ENCODE peak calls at places on chromosomes 13 and 19, in four cellular contexts. B, F, K and D are unnamed samples. For H3K27me3 and H3K4me1, the result is how much of the 10 kb centered on the place peaks cover.

GRCh38 chr19:51081476-51081875 is 1.2 kb downstream of the KLK14 start:
- DNase-seq in B (no peak), F (no peak), K (no peak), D (no peak)

GRCh38 chr19:5141278-5141925 is 172.5 kb downstream of the KDM4B start:
- DNase-seq in B (no peak), F (peak), K (no peak), D (no peak)

GRCh38 chr19:7564866-7565265 is 29.3 kb downstream of the PNPLA6 start:
- DNase-seq in B (no peak), F (no peak), K (no peak), D (no peak)

GRCh38 chr19:45103200-45103624 is 10.2 kb downstream of the PPP1R37 start:
- DNase-seq in B (no peak), F (no peak), K (no peak), D (no peak)

GRCh38 chr13:81442904-81443303 is 1102.0 kb upstream of the SPRY2 start:
- DNase-seq in B (no peak), F (no peak), K (no peak), D (no peak)

GRCh38 chr13:93847162-93847561 is 620.6 kb downstream of the GPC6 start:
- DNase-seq in B (no peak), F (peak), K (no peak), D (peak)

GRCh38 chr19:18650468-18651001 is 13.7 kb downstream of the KLHL26 start:
- DNase-seq in B (no peak), F (peak), K (no peak), D (no peak)

GRCh38 chr19:49338691-49339363 is 3.6 kb downstream of the CD37 start:
- DNase-seq in B (no peak), F (no peak), K (peak), D (no peak)

GRCh38 chr19:6278740-6279619 is 795 bp downstream of the MLLT1 start:
- DNase-seq in B (peak), F (no peak), K (no peak), D (no peak)

GRCh38 chr13:29484236-29484635 is 111.3 kb downstream of the SLC7A1 start:
- DNase-seq in B (no peak), F (no peak), K (no peak), D (no peak)

GRCh38 chr19:49939721-49940481 is 10.6 kb upstream of the NUP62 start:
- DNase-seq in B (no peak), F (no peak), K (no peak), D (no peak)

GRCh38 chr13:48400090-48400694 is 12.7 kb downstream of the LPAR6 start:
- DNase-seq in B (no peak), F (no peak), K (no peak), D (peak)

GRCh38 chr13:37956536-37956935 is 87.0 kb upstream of the TRPC4 start:
- DNase-seq in B (no peak), F (no peak), K (no peak), D (no peak)

GRCh38 chr13:52652980-52653303 is 306 bp downstream of the SUGT1 start:
- DNase-seq in B (no peak), F (no peak), K (no peak), D (no peak)

GRCh38 chr13:61414686-61415664 is 674 bp downstream of the PCDH20 start:
- DNase-seq in B (no peak), F (no peak), K (peak), D (no peak)

GRCh38 chr19:27709496-27709895 is 1503.5 kb downstream of the UQCRFS1 start:
- DNase-seq in B (no peak), F (no peak), K (no peak), D (no peak)

GRCh38 chr13:63773476-63773875 is 2357.8 kb upstream of the PCDH20 start:
- DNase-seq in B (no peak), F (no peak), K (no peak), D (no peak)

GRCh38 chr13:28059214-28059613 is 41.2 kb downstream of the FLT3 start:
- DNase-seq in B (peak), F (peak), K (no peak), D (no peak)

GRCh38 chr19:43465468-43466120 is at the start of gene LYPD3:
- DNase-seq in B (no peak), F (peak), K (peak), D (no peak)

GRCh38 chr13:48304132-48304876 is 753 bp downstream of the RB1 start:
- DNase-seq in B (peak), F (peak), K (no peak), D (peak)

GRCh38 chr13:36146513-36147276 is 15.5 kb upstream of the DCLK1 start:
- DNase-seq in B (no peak), F (no peak), K (no peak), D (no peak)
- H3K27ac ChIP-seq in B (no peak), F (no peak), K (no peak), D (no peak)

DNA sequence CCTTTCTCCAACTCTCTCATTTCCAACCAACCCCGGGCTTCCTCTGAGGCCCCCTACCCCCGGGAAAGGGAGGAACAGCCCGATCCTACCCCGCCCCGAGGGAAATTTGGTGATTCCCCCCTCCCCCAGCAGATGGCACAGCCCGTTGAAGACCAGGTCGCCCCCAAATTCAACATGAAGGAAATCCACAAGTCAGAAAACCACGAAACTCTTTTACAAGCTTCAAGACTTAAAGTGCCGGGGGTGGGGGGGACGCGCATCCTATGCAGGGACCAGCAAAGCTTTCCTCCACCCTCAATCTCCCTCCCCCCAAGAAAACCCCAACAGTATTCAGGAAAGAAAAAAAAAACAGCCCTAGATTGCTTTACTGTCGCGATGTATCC is 1.8 kb downstream of the TCF3 start:
- DNase-seq in B (peak), F (peak), K (no peak), D (no peak)
- H3K27me3 ChIP-seq in B (under half), F (under half), K (under half), D (under half)

GRCh38 chr19:2048104-2048958 is 2.7 kb downstream of the MKNK2 start:
- DNase-seq in B (peak), F (no peak), K (no peak), D (no peak)

GRCh38 chr19:2047449-2048103 is 3.5 kb downstream of the MKNK2 start:
- DNase-seq in B (peak), F (no peak), K (no peak), D (peak)

GRCh38 chr19:2049741-2050348 is 1.2 kb downstream of the MKNK2 start:
- DNase-seq in B (peak), F (peak), K (peak), D (peak)

GRCh38 chr19:2050349-2050990 is 574 bp downstream of the MKNK2 start:
- DNase-seq in B (no peak), F (no peak), K (no peak), D (peak)

GRCh38 chr19:2048959-2049740 is 1.9 kb downstream of the MKNK2 start:
- DNase-seq in B (peak), F (no peak), K (no peak), D (no peak)
- H3K4me1 ChIP-seq in B (under half), F (under half), K (half or more), D (under half)

DNA sequence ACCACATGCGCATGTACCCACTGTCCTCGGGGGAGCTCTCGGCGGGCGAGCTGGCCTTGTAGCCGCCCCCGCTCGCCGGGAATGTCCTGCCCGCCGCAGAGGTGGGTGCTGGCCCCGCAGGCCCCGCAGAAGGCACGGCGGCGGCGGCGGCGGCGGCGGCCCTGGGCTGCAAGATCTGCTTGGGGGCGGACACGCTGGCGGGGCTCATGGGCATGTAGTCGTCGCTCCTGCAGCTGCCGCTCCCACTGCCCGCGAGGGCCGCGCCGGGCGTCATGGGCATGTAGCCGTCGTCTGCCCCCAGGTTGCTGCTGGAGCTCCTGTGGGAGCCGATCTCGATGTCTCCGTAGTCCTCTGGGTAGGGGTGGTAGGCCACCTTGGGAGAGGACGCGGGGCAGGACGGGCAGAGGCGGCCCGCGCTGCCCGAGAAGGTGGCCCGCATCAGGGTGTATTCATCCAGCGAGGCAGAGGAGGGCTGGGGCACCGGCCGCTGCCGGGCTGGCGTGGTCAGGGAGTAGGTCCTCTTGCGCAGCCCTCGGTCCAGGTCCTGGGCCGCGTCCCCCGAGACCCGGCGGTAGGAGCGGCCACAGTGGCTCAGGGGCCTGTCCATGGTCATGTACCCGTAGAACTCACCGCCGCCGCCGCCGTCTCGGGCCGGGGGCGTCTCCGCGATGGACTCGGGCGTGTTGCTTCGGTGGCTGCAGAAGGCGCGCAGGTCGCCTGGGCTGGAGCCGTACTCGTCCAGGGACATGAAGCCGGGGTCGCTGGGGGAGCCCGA is 2.4 kb downstream of the IRS2 start:
- DNase-seq in B (no peak), F (no peak), K (no peak), D (no peak)
- H3K27ac ChIP-seq in B (no peak), F (no peak), K (peak), D (no peak)

DNA sequence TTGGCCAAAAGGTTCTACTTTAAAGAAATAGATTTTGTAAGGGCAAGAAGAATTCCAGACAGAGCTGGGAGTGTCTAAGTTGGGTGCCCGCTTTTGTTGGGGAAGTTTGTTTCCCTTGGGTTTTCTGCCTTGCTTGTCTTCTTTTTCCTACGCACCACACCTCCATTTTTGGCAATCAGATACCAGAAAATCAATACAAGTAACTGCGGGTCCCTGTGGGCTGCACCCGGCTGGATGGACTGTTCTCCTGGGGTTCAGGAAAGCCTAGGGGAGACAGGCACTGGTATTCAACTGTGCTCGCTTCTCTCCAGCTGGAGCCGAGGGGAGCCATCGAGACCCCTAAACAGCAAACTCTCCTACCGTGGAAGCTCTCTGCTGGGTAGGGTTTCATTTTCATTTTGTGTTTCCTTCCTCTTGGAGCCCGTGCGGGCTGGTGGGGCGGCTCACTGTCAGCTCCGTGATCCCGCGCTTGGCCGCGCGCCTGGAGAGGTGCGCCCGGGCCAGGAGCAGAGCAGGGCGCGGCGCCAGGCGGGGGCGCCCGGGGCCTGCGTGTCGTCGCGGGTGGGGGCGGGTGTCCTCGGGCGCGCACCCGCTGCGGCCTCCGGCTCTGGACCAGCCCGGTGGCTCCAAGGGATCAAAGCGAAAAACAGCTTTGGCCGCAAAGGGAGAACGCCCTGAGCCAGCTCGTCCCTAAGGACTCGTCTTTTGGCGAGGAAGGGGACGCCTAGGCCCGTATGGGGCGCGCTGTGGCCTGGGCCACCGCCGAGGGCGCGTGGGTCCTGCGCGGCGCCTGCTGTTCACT is 347.2 kb downstream of the ZNF536 start:
- DNase-seq in B (peak), F (no peak), K (no peak), D (peak)
- H3K27me3 ChIP-seq in B (half or more), F (under half), K (under half), D (under half)

GRCh38 chr19:13102666-13103584 is at the start of gene LYL1:
- DNase-seq in B (peak), F (no peak), K (no peak), D (no peak)
- H3K4me1 ChIP-seq in B (under half), F (under half), K (under half), D (under half)

DNA sequence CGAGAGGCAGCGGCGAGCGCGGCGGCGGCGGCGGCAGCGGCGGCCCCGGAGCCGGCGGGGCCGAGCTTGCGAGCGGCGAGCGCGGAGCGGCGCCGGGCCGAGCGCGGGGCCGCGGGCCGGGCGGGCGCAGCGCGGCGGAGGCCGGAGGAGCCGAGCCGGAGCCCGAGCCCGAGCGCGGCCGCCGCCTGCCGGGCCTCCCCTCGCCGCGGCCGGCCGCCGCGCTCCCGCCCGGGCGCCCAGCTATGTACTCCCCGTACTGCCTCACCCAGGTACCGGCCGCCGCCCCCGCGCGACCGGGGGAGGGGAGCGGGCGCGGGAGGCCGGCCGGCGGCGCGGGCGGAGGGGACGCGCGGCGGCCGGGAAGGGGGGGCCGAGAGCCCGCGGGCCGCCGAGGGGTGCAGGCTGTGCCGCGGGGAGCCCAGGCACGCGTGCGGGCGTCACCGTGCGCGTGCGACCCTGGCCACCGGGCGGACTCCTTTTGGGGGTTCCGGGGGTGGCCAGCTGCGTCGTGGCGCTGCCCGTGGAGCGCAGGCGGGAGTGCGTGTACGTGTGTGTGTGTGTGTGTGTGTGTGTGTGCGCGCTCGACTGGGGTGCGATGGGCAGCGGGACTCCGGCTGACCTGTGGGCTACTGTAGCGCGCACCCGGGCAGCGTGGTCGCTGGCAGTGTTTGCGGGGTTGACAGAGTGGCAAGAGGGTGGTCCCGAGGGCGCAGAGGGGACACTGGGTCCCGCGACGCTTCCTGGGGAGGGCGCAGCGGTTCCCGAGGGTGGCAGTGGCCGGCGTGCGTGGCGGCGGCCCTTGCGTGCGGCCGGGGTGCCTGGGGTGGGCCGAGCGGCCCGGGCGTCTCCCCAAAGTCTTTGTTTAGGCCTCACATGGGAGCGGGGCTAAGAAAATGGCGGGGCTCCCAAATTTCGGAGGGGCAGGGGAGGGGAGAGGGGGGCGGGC is 594 bp downstream of the NFIX start:
- DNase-seq in B (no peak), F (peak), K (no peak), D (peak)
- H3K27ac ChIP-seq in B (no peak), F (peak), K (peak), D (peak)

DNA sequence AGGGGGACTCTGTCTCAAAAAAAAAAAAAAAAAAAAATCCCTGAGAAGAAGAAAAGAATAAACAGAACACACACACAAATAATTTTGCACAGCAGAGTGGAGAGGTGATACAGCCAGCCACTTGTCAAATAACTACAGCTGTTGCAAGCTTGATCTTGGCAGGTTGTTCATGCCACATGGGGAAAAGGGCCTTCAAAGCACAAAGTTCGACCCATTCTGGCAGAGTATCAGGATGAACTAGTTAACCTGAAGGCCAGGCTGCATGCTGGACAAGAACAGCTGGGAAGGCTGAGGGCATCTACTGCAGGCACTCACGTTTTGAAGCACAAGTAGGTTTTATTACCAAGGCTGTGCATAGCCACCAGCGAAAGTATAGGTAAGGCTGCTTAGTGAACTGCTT is 104.1 kb downstream of the KCTD15 start:
- DNase-seq in B (no peak), F (no peak), K (no peak), D (no peak)
- H3K27me3 ChIP-seq in B (half or more), F (under half), K (under half), D (under half)

GRCh38 chr13:76293346-76293745 is 592.9 kb downstream of the KCTD12 start:
- DNase-seq in B (no peak), F (peak), K (no peak), D (no peak)

GRCh38 chr13:76297331-76297730 is 588.9 kb downstream of the KCTD12 start:
- DNase-seq in B (no peak), F (no peak), K (no peak), D (no peak)

GRCh38 chr13:76293751-76294150 is 592.5 kb downstream of the KCTD12 start:
- DNase-seq in B (no peak), F (no peak), K (no peak), D (no peak)

GRCh38 chr13:76300688-76301087 is 585.5 kb downstream of the KCTD12 start:
- DNase-seq in B (peak), F (no peak), K (no peak), D (no peak)

DNA sequence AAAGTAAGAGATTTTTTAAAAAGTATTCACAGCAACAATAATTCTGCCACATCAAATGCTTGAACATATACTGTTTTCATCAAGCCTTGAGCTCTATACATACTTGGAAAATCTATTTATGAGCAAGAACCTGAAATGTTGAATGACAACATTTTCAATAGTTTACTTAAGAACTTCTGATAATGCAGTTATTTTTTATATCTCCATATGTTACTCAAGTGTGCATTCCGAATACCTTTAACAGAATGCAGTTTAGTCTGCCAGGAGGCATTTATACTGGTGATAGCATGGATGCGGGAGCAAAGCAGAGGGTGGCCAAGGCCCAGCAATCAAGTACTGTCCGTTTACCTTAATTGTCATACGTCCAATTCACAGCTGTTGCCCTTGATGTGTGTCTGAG is 589.5 kb downstream of the KCTD12 start:
- DNase-seq in B (no peak), F (no peak), K (no peak), D (no peak)
- H3K4me1 ChIP-seq in B (under half), F (under half), K (under half), D (under half)

GRCh38 chr19:3048190-3048533 is 14.1 kb downstream of the TLE5 start:
- DNase-seq in B (no peak), F (no peak), K (no peak), D (no peak)
- H3K27ac ChIP-seq in B (no peak), F (no peak), K (peak), D (no peak)